ENCODE peak calls at places on chromosomes 3 and 15, in nine cellular contexts. O is pancreas; R is tibial artery; I is HL-60; V is lower lobe of right lung; Q is brain microvascular endothelial cell; H is naive thymus-derived CD4-positive, alpha-beta T cell; C is fibroblast of lung; G is upper lobe of left lung. K is an unnamed sample.

GRCh38 chr3:16476636-16477035 is 36.9 kb downstream of the RFTN1 start:
- DNase-seq in O (no peak), R (no peak), I (no peak), V (no peak), Q (peak; percentile 93), H (no peak), C (peak; percentile 97), G (no peak), K (no peak)

GRCh38 chr3:146469206-146470017 is at the start of gene PLSCR2:
- DNase-seq in O (peak; percentile 88), R (peak; percentile 79), I (no peak), V (peak; percentile 85), Q (no peak), H (peak; percentile 68), C (peak; percentile 38), G (peak; percentile 84), K (peak; percentile 8)

GRCh38 chr3:177358085-177358967 is 161.0 kb upstream of the TBL1XR1 start:
- DNase-seq in O (no peak), R (peak; percentile 80), I (peak; percentile 90), V (peak; percentile 78), Q (peak; percentile 80), H (peak; percentile 32), C (peak; percentile 90), G (peak; percentile 89), K (no peak)

GRCh38 chr15:73928241-73928579 is 1.9 kb downstream of the LOXL1 start:
- DNase-seq in O (no peak), R (peak; percentile 74), I (no peak), V (peak; percentile 35), Q (no peak), H (no peak), C (no peak), G (no peak), K (no peak)

GRCh38 chr15:36883705-36884355 is 216.5 kb downstream of the MEIS2 start:
- DNase-seq in O (peak; percentile 88), R (peak; percentile 87), I (peak; percentile 31), V (peak; percentile 86), Q (peak; percentile 79), H (peak; percentile 13), C (peak; percentile 86), G (peak; percentile 85), K (peak; percentile 50)

GRCh38 chr3:52436500-52437106 is 8.3 kb downstream of the SEMA3G start:
- DNase-seq in O (no peak), R (peak; percentile 51), I (peak; percentile 52), V (peak; percentile 47), Q (no peak), H (no peak), C (no peak), G (no peak), K (no peak)

GRCh38 chr15:70475921-70476320 is 287.4 kb downstream of the UACA start:
- DNase-seq in O (no peak), R (no peak), I (no peak), V (no peak), Q (no peak), H (no peak), C (peak; percentile 36), G (no peak), K (no peak)

GRCh38 chr3:65190111-65190510 is 502.3 kb upstream of the ADAMTS9 start:
- DNase-seq in O (no peak), R (no peak), I (no peak), V (no peak), Q (no peak), H (no peak), C (no peak), G (no peak), K (no peak)

GRCh38 chr3:61250784-61251173 is 473 bp downstream of the FHIT start:
- DNase-seq in O (peak; percentile 54), R (no peak), I (peak; percentile 24), V (no peak), Q (no peak), H (peak; percentile 12), C (no peak), G (peak; percentile 41), K (no peak)

GRCh38 chr3:108322352-108322751 is 26.0 kb downstream of the HHLA2 start:
- DNase-seq in O (no peak), R (no peak), I (no peak), V (no peak), Q (no peak), H (no peak), C (no peak), G (no peak), K (no peak)

GRCh38 chr15:82300883-82301282 is 38.3 kb downstream of the SAXO2 start:
- DNase-seq in O (no peak), R (no peak), I (no peak), V (no peak), Q (no peak), H (no peak), C (no peak), G (no peak), K (no peak)

DNA sequence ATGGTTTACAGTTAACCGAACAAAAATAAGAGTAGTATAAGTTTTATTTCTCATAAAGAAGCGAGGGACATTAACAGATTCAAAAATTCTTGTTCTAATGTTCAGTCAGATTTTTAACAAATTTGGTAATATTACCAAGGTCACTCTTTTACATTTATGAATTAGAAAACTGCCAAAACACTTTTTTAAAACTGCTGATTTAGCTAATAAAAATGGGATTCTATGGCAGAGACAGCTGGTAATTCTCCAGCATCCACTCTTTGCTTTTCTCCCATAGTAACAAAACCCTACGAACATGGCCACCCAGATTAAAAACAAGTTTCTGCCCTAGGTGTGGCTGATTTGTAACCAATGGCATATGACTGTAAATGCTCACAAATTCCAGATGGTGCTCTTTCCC is 71.2 kb downstream of the GPR160 start:
- DNase-seq in O (no peak), R (no peak), I (no peak), V (no peak), Q (no peak), H (no peak), C (no peak), G (no peak), K (no peak)
- H3K27ac ChIP-seq in O (no peak overlapping the region), R (no peak overlapping the region), I (no peak overlapping the region), V (no peak overlapping the region), Q (no peak overlapping the region), H (no peak overlapping the region), C (no peak overlapping the region), G (no peak overlapping the region), K (no peak overlapping the region)

DNA sequence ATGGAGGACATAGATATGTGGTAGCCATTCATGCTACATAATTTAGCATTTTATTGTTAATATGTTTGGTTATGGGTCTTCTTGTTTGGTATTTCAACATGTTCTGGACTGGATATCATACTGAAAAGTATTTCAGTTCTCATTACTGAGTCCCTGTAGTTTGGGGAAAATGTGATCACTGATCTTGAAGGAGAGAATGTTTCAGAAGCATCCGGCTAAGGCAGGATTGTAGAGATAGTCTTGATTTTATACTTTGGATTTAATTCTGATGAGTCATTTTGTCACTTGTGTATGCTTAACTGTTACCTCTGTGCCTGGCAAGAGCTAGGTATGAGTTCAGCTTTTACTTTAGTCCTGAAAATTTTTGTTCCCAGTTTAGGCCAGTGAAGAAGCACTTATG is 7.1 kb downstream of the CHD2 start:
- DNase-seq in O (no peak), R (no peak), I (no peak), V (no peak), Q (no peak), H (no peak), C (peak; percentile 58), G (no peak), K (no peak)
- H3K4me3 ChIP-seq in O (no peak overlapping the region), R (no peak overlapping the region), I (no peak overlapping the region), V (peak overlapping the region; percentile 1), Q (peak overlapping the region; percentile 9), H (peak overlapping the region; percentile 68), C (peak overlapping the region; percentile 70), G (no peak overlapping the region), K (peak overlapping the region; percentile 21)

GRCh38 chr15:46525984-46526725 is 891.3 kb downstream of the SQOR start:
- DNase-seq in O (no peak), R (no peak), I (no peak), V (no peak), Q (no peak), H (no peak), C (no peak), G (no peak), K (no peak)

DNA sequence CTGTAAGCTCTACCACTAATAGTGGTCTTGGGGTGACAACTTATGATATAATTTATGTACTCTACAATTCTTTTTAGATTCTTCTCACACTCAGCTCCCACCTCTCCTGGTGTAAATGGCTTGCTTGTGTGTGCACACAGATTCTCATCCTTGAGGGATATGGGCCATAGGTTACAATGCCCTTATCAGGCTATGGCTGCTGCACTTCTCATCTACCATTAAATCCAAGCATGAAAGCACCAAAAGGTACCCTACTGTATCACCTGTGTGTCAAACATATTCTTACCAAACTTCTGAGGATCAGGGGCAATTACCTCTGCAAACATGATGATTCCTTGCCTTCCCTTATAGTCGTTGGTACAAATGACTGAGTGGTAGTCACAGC is 891.9 kb downstream of the SQOR start:
- DNase-seq in O (no peak), R (no peak), I (no peak), V (no peak), Q (no peak), H (no peak), C (no peak), G (no peak), K (no peak)
- H3K27ac ChIP-seq in O (no peak overlapping the region), R (no peak overlapping the region), I (no peak overlapping the region), V (no peak overlapping the region), Q (no peak overlapping the region), H (no peak overlapping the region), C (no peak overlapping the region), G (no peak overlapping the region), K (no peak overlapping the region)

GRCh38 chr3:159928071-159928491 is 60.6 kb upstream of the IL12A start:
- DNase-seq in O (no peak), R (no peak), I (no peak), V (no peak), Q (no peak), H (no peak), C (peak; percentile 40), G (no peak), K (no peak)

GRCh38 chr3:159926573-159926972 is 62.1 kb upstream of the IL12A start:
- DNase-seq in O (no peak), R (no peak), I (no peak), V (no peak), Q (no peak), H (no peak), C (no peak), G (no peak), K (no peak)

GRCh38 chr3:159928692-159929091 is 59.9 kb upstream of the IL12A start:
- DNase-seq in O (no peak), R (no peak), I (no peak), V (no peak), Q (peak; percentile 93), H (no peak), C (peak; percentile 99), G (no peak), K (no peak)

GRCh38 chr3:159929894-159930235 is 58.8 kb upstream of the IL12A start:
- DNase-seq in O (no peak), R (no peak), I (no peak), V (no peak), Q (no peak), H (no peak), C (no peak), G (no peak), K (no peak)

DNA sequence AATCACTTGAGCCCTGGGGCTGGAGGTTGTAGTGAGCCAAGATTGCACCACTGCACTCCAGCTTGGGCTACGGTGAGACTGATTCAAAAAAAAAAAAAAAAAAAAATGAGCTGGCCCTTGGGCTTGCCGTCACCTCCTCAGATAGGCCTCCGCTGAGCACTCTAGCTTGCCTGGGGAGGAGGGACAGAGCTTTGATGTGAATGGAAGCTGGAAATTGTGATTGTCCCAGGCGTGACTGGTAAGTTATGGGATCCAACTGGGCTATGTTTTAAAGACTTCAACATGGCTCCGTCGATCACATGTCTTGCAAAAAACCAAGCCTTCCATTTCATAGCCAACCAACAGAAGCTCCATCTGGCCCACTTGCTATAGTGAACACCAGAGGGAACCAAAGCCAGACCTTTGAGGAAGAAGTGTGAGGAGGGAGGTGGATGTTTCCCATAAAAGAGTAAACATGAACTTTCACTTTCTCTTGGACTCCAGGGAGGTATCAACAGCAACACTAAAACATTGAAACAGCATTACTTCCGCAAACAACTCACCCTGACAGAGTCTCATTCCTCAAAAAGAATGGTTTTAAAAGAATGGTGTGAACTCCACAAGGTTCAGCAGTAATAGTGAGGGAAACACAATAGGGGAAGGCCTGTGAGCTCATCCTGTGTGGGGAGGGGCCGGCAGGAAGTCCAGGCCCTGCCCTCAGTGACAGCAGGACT is 59.3 kb upstream of the IL12A start:
- DNase-seq in O (no peak), R (no peak), I (peak; percentile 18), V (peak; percentile 46), Q (peak; percentile 81), H (no peak), C (peak; percentile 78), G (no peak), K (no peak)
- H3K4me3 ChIP-seq in O (no peak overlapping the region), R (no peak overlapping the region), I (no peak overlapping the region), V (no peak overlapping the region), Q (no peak overlapping the region), H (no peak overlapping the region), C (no peak overlapping the region), G (no peak overlapping the region), K (no peak overlapping the region)

K was measured in thoracic aorta.